ENCODE peak calls at places on chromosomes 1 and 21, in six cellular contexts. One of them, this sample, is unnamed.

GRCh38 chr1:184419734-184420161 is 32.9 kb downstream of the C1orf21 start:
- DNase-seq in stomach: no peak
- DNase-seq in H1: no peak
- DNase-seq in transverse colon: no peak
- DNase-seq in prostate gland: no peak
- DNase-seq in suprapubic skin: no peak
- DNase-seq in this sample: no peak

GRCh38 chr1:43933386-43934278 is at the start of gene ARTN:
- DNase-seq in stomach: peak; percentile 35
- DNase-seq in H1: no peak
- DNase-seq in transverse colon: peak; percentile 63
- DNase-seq in prostate gland: peak; percentile 59
- DNase-seq in suprapubic skin: no peak
- DNase-seq in this sample: peak; percentile 51

GRCh38 chr1:246865921-246866320 is 65.8 kb downstream of the AHCTF1 start:
- DNase-seq in stomach: no peak
- DNase-seq in H1: no peak
- DNase-seq in transverse colon: no peak
- DNase-seq in prostate gland: no peak
- DNase-seq in suprapubic skin: no peak
- DNase-seq in this sample: no peak

GRCh38 chr1:143652187-143652586 is 319.6 kb downstream of the FAM72C start:
- DNase-seq in stomach: no peak
- DNase-seq in H1: no peak
- DNase-seq in transverse colon: no peak
- DNase-seq in prostate gland: no peak
- DNase-seq in suprapubic skin: no peak
- DNase-seq in this sample: no peak

GRCh38 chr1:11059166-11059989 is 440 bp downstream of the SRM start:
- DNase-seq in stomach: no peak
- DNase-seq in H1: no peak
- DNase-seq in transverse colon: peak; percentile 21
- DNase-seq in prostate gland: no peak
- DNase-seq in suprapubic skin: no peak
- DNase-seq in this sample: no peak

GRCh38 chr1:226489718-226490440 is 58.7 kb upstream of the STUM start:
- DNase-seq in stomach: no peak
- DNase-seq in H1: no peak
- DNase-seq in transverse colon: no peak
- DNase-seq in prostate gland: no peak
- DNase-seq in suprapubic skin: no peak
- DNase-seq in this sample: no peak

GRCh38 chr1:40381268-40382109 is 8.0 kb downstream of the SMAP2 start:
- DNase-seq in stomach: no peak
- DNase-seq in H1: no peak
- DNase-seq in transverse colon: no peak
- DNase-seq in prostate gland: no peak
- DNase-seq in suprapubic skin: no peak
- DNase-seq in this sample: no peak

GRCh38 chr1:150441121-150441520 is 46.1 kb upstream of the TARS2 start:
- DNase-seq in stomach: no peak
- DNase-seq in H1: no peak
- DNase-seq in transverse colon: no peak
- DNase-seq in prostate gland: no peak
- DNase-seq in suprapubic skin: no peak
- DNase-seq in this sample: no peak

GRCh38 chr1:226672217-226672838 is 66.8 kb downstream of the ITPKB start:
- DNase-seq in stomach: no peak
- DNase-seq in H1: no peak
- DNase-seq in transverse colon: no peak
- DNase-seq in prostate gland: peak; percentile 53
- DNase-seq in suprapubic skin: no peak
- DNase-seq in this sample: no peak

GRCh38 chr1:1928231-1929101 is 9.4 kb upstream of the TMEM52 start:
- DNase-seq in stomach: no peak
- DNase-seq in H1: no peak
- DNase-seq in transverse colon: peak; percentile 7
- DNase-seq in prostate gland: no peak
- DNase-seq in suprapubic skin: peak; percentile 32
- DNase-seq in this sample: peak; percentile 55

GRCh38 chr1:10824821-10825540 is 28.5 kb upstream of the CASZ1 start:
- DNase-seq in stomach: peak; percentile 58
- DNase-seq in H1: no peak
- DNase-seq in transverse colon: no peak
- DNase-seq in prostate gland: peak; percentile 68
- DNase-seq in suprapubic skin: no peak
- DNase-seq in this sample: no peak

GRCh38 chr1:28139033-28139712 is 37.3 kb downstream of the PTAFR start:
- DNase-seq in stomach: no peak
- DNase-seq in H1: no peak
- DNase-seq in transverse colon: no peak
- DNase-seq in prostate gland: no peak
- DNase-seq in suprapubic skin: no peak
- DNase-seq in this sample: peak; percentile 61

GRCh38 chr1:27634166-27634981 is 611 bp downstream of the FGR start:
- DNase-seq in stomach: peak; percentile 49
- DNase-seq in H1: no peak
- DNase-seq in transverse colon: peak; percentile 33
- DNase-seq in prostate gland: no peak
- DNase-seq in suprapubic skin: no peak
- DNase-seq in this sample: peak; percentile 93

GRCh38 chr21:33089439-33089838 is 19.5 kb downstream of the OLIG1 start:
- DNase-seq in stomach: no peak
- DNase-seq in H1: no peak
- DNase-seq in transverse colon: no peak
- DNase-seq in prostate gland: no peak
- DNase-seq in suprapubic skin: no peak
- DNase-seq in this sample: no peak

GRCh38 chr1:230276401-230276800 is 149.7 kb downstream of the PGBD5 start:
- DNase-seq in stomach: peak; percentile 2
- DNase-seq in H1: no peak
- DNase-seq in transverse colon: no peak
- DNase-seq in prostate gland: no peak
- DNase-seq in suprapubic skin: peak; percentile 35
- DNase-seq in this sample: no peak

GRCh38 chr1:29197993-29198392 is 16.3 kb upstream of the SRSF4 start:
- DNase-seq in stomach: no peak
- DNase-seq in H1: no peak
- DNase-seq in transverse colon: no peak
- DNase-seq in prostate gland: no peak
- DNase-seq in suprapubic skin: no peak
- DNase-seq in this sample: no peak

GRCh38 chr1:206803221-206803730 is 31.0 kb upstream of the IL10 start:
- DNase-seq in stomach: peak; percentile 28
- DNase-seq in H1: no peak
- DNase-seq in transverse colon: peak; percentile 60
- DNase-seq in prostate gland: no peak
- DNase-seq in suprapubic skin: no peak
- DNase-seq in this sample: no peak

GRCh38 chr1:192592981-192593683 is 17.6 kb downstream of the RGS1 start:
- DNase-seq in stomach: no peak
- DNase-seq in H1: no peak
- DNase-seq in transverse colon: no peak
- DNase-seq in prostate gland: no peak
- DNase-seq in suprapubic skin: no peak
- DNase-seq in this sample: no peak

GRCh38 chr1:100249155-100249536 is 488 bp downstream of the DBT start:
- DNase-seq in stomach: no peak
- DNase-seq in H1: no peak
- DNase-seq in transverse colon: no peak
- DNase-seq in prostate gland: no peak
- DNase-seq in suprapubic skin: no peak
- DNase-seq in this sample: no peak

GRCh38 chr1:54417123-54417522 is 10.9 kb upstream of the SSBP3 start:
- DNase-seq in stomach: no peak
- DNase-seq in H1: no peak
- DNase-seq in transverse colon: no peak
- DNase-seq in prostate gland: no peak
- DNase-seq in suprapubic skin: no peak
- DNase-seq in this sample: no peak

GRCh38 chr1:154418062-154418897 is 13.1 kb downstream of the IL6R start:
- DNase-seq in stomach: peak; percentile 90
- DNase-seq in H1: no peak
- DNase-seq in transverse colon: peak; percentile 92
- DNase-seq in prostate gland: peak; percentile 95
- DNase-seq in suprapubic skin: peak; percentile 63
- DNase-seq in this sample: peak; percentile 91
- TF ChIP-seq POLR2A in stomach: no peak
- TF ChIP-seq POLR2A in H1: no peak
- TF ChIP-seq POLR2A in transverse colon: peak; percentile 40
- TF ChIP-seq POLR2A in prostate gland: no peak
- TF ChIP-seq POLR2A in suprapubic skin: no peak
- TF ChIP-seq POLR2A in this sample: no peak

GRCh38 chr21:42887321-42887720 is 5.8 kb upstream of the NDUFV3 start:
- DNase-seq in stomach: no peak
- DNase-seq in H1: no peak
- DNase-seq in transverse colon: no peak
- DNase-seq in prostate gland: no peak
- DNase-seq in suprapubic skin: no peak
- DNase-seq in this sample: no peak
- TF ChIP-seq POLR2AphosphoS5 in stomach: no peak
- TF ChIP-seq POLR2AphosphoS5 in H1: no peak
- TF ChIP-seq POLR2AphosphoS5 in transverse colon: no peak
- TF ChIP-seq POLR2AphosphoS5 in prostate gland: no peak
- TF ChIP-seq POLR2AphosphoS5 in suprapubic skin: no peak
- TF ChIP-seq POLR2AphosphoS5 in this sample: no peak

GRCh38 chr1:75861831-75862230 is 65.1 kb downstream of the MSH4 start:
- DNase-seq in stomach: no peak
- DNase-seq in H1: no peak
- DNase-seq in transverse colon: no peak
- DNase-seq in prostate gland: no peak
- DNase-seq in suprapubic skin: no peak
- DNase-seq in this sample: no peak
- H3K27ac ChIP-seq in stomach: no peak overlapping the region
- H3K27ac ChIP-seq in H1: no peak overlapping the region
- H3K27ac ChIP-seq in transverse colon: no peak overlapping the region
- H3K27ac ChIP-seq in prostate gland: no peak overlapping the region
- H3K27ac ChIP-seq in suprapubic skin: no peak overlapping the region
- H3K27ac ChIP-seq in this sample: no peak overlapping the region

GRCh38 chr21:41459884-41460534 is 34.0 kb downstream of the MX1 start:
- DNase-seq in stomach: no peak
- DNase-seq in H1: no peak
- DNase-seq in transverse colon: no peak
- DNase-seq in prostate gland: no peak
- DNase-seq in suprapubic skin: peak; percentile 55
- DNase-seq in this sample: no peak
- TF ChIP-seq POLR2A in stomach: no peak
- TF ChIP-seq POLR2A in H1: no peak
- TF ChIP-seq POLR2A in transverse colon: no peak
- TF ChIP-seq POLR2A in prostate gland: no peak
- TF ChIP-seq POLR2A in suprapubic skin: no peak
- TF ChIP-seq POLR2A in this sample: no peak

GRCh38 chr21:44027607-44028286 is 15.6 kb downstream of the TRAPPC10 start:
- DNase-seq in stomach: no peak
- DNase-seq in H1: no peak
- DNase-seq in transverse colon: no peak
- DNase-seq in prostate gland: no peak
- DNase-seq in suprapubic skin: no peak
- DNase-seq in this sample: no peak
- TF ChIP-seq POLR2AphosphoS5 in stomach: no peak
- TF ChIP-seq POLR2AphosphoS5 in H1: no peak
- TF ChIP-seq POLR2AphosphoS5 in transverse colon: no peak
- TF ChIP-seq POLR2AphosphoS5 in prostate gland: no peak
- TF ChIP-seq POLR2AphosphoS5 in suprapubic skin: no peak
- TF ChIP-seq POLR2AphosphoS5 in this sample: no peak

GRCh38 chr1:223430221-223430620 is 37.0 kb downstream of the CCDC185 start:
- DNase-seq in stomach: peak; percentile 31
- DNase-seq in H1: no peak
- DNase-seq in transverse colon: no peak
- DNase-seq in prostate gland: no peak
- DNase-seq in suprapubic skin: no peak
- DNase-seq in this sample: no peak

GRCh38 chr1:223425550-223425949 is 32.3 kb downstream of the CCDC185 start:
- DNase-seq in stomach: no peak
- DNase-seq in H1: no peak
- DNase-seq in transverse colon: no peak
- DNase-seq in prostate gland: no peak
- DNase-seq in suprapubic skin: no peak
- DNase-seq in this sample: no peak

GRCh38 chr1:223426936-223427335 is 33.7 kb downstream of the CCDC185 start:
- DNase-seq in stomach: no peak
- DNase-seq in H1: no peak
- DNase-seq in transverse colon: no peak
- DNase-seq in prostate gland: no peak
- DNase-seq in suprapubic skin: no peak
- DNase-seq in this sample: no peak

GRCh38 chr1:223429821-223430220 is 36.6 kb downstream of the CCDC185 start:
- DNase-seq in stomach: no peak
- DNase-seq in H1: no peak
- DNase-seq in transverse colon: no peak
- DNase-seq in prostate gland: no peak
- DNase-seq in suprapubic skin: no peak
- DNase-seq in this sample: no peak

GRCh38 chr1:223429313-223429731 is 36.1 kb downstream of the CCDC185 start:
- DNase-seq in stomach: no peak
- DNase-seq in H1: no peak
- DNase-seq in transverse colon: peak; percentile 10
- DNase-seq in prostate gland: peak; percentile 30
- DNase-seq in suprapubic skin: no peak
- DNase-seq in this sample: no peak
- H3K27ac ChIP-seq in stomach: peak overlapping the region; percentile 43
- H3K27ac ChIP-seq in H1: no peak overlapping the region
- H3K27ac ChIP-seq in transverse colon: no peak overlapping the region
- H3K27ac ChIP-seq in prostate gland: no peak overlapping the region
- H3K27ac ChIP-seq in suprapubic skin: no peak overlapping the region
- H3K27ac ChIP-seq in this sample: no peak overlapping the region

GRCh38 chr1:201396859-201397464 is 2.2 kb downstream of the LAD1 start:
- DNase-seq in stomach: peak; percentile 87
- DNase-seq in H1: no peak
- DNase-seq in transverse colon: peak; percentile 86
- DNase-seq in prostate gland: peak; percentile 71
- DNase-seq in suprapubic skin: peak; percentile 75
- DNase-seq in this sample: peak; percentile 86
- TF ChIP-seq POLR2A in stomach: no peak
- TF ChIP-seq POLR2A in H1: no peak
- TF ChIP-seq POLR2A in transverse colon: peak; percentile 58
- TF ChIP-seq POLR2A in prostate gland: peak; percentile 39
- TF ChIP-seq POLR2A in suprapubic skin: no peak
- TF ChIP-seq POLR2A in this sample: peak; percentile 21

GRCh38 chr21:45471229-45472052 is 66.5 kb downstream of the COL18A1 start:
- DNase-seq in stomach: no peak
- DNase-seq in H1: no peak
- DNase-seq in transverse colon: no peak
- DNase-seq in prostate gland: no peak
- DNase-seq in suprapubic skin: no peak
- DNase-seq in this sample: no peak
- TF ChIP-seq POLR2AphosphoS5 in stomach: no peak
- TF ChIP-seq POLR2AphosphoS5 in H1: no peak
- TF ChIP-seq POLR2AphosphoS5 in transverse colon: peak; percentile 59
- TF ChIP-seq POLR2AphosphoS5 in prostate gland: no peak
- TF ChIP-seq POLR2AphosphoS5 in suprapubic skin: no peak
- TF ChIP-seq POLR2AphosphoS5 in this sample: no peak